ENCODE peak calls at places on chromosomes 12 and 14, in nine cellular contexts. G is kidney tubule cell, X is A549, F is OCI-LY7, S is amygdala, N is tibial nerve, U is Caco-2, E is T-helper 2 cell, H is neural crest cell. I is an unnamed sample.

GRCh38 chr12:116595186-116595585 is 36.0 kb downstream of the MAP1LC3B2 start:
- DNase-seq in G (no peak), E (no peak), S (no peak), X (no peak), H (no peak), U (no peak), F (no peak), N (peak; percentile 63), I (no peak)

GRCh38 chr14:33586806-33587205 is 364.1 kb downstream of the EGLN3 start:
- DNase-seq in G (no peak), S (no peak), U (no peak), H (no peak), F (no peak), X (no peak), N (no peak), E (no peak), I (no peak)

GRCh38 chr12:24768415-24768814 is 180.5 kb downstream of the BCAT1 start:
- DNase-seq in N (no peak), S (no peak), H (no peak), F (no peak), U (no peak), G (no peak), E (no peak), X (no peak), I (no peak)

GRCh38 chr14:68627868-68628604 is 164.8 kb downstream of the ZFP36L1 start:
- DNase-seq in G (peak; percentile 29), X (no peak), S (peak; percentile 65), F (no peak), H (peak; percentile 70), N (no peak), E (peak; percentile 46), U (peak; percentile 84), I (peak; percentile 57)

GRCh38 chr14:22819191-22819988 is 4.2 kb upstream of the SLC7A7 start:
- DNase-seq in U (peak; percentile 95), H (no peak), F (peak; percentile 73), N (peak; percentile 51), X (peak; percentile 35), E (no peak), S (no peak), G (peak; percentile 57), I (no peak)

GRCh38 chr12:107404981-107405380 is 280.6 kb upstream of the PWP1 start:
- DNase-seq in S (no peak), E (no peak), N (no peak), U (peak; percentile 43), G (peak; percentile 71), H (no peak), X (peak; percentile 82), F (peak; percentile 58), I (no peak)

GRCh38 chr12:27922591-27923139 is 49.9 kb downstream of the PTHLH start:
- DNase-seq in G (no peak), H (no peak), S (no peak), E (no peak), U (no peak), F (no peak), X (peak; percentile 35), N (no peak), I (no peak)

GRCh38 chr14:92905667-92906066 is 17.3 kb upstream of the CHGA start:
- DNase-seq in U (no peak), S (no peak), X (no peak), N (no peak), H (no peak), E (no peak), G (no peak), F (no peak), I (no peak)

GRCh38 chr14:70735043-70735442 is 74.3 kb downstream of the MAP3K9 start:
- DNase-seq in F (no peak), S (no peak), N (no peak), X (no peak), U (no peak), E (no peak), G (no peak), H (no peak), I (no peak)

GRCh38 chr14:33219957-33220356 is 281.3 kb downstream of the NPAS3 start:
- DNase-seq in F (no peak), E (no peak), X (peak; percentile 4), N (no peak), U (no peak), G (no peak), H (no peak), S (no peak), I (no peak)

GRCh38 chr12:45343269-45344051 is 127.6 kb downstream of the ANO6 start:
- DNase-seq in H (no peak), F (no peak), G (peak; percentile 68), X (no peak), E (no peak), N (no peak), U (peak; percentile 53), S (no peak), I (no peak)

GRCh38 chr14:53881161-53881846 is 75.3 kb downstream of the BMP4 start:
- DNase-seq in G (peak; percentile 27), S (no peak), N (no peak), E (no peak), X (peak; percentile 35), H (no peak), U (peak; percentile 38), F (no peak), I (no peak)

GRCh38 chr14:79260406-79260805 is 950.9 kb downstream of the DIO2 start:
- DNase-seq in E (no peak), X (no peak), N (no peak), G (no peak), F (no peak), S (no peak), H (no peak), U (no peak), I (no peak)

GRCh38 chr14:52735921-52736489 is 6.0 kb downstream of the STYX start:
- DNase-seq in H (no peak), N (no peak), S (no peak), U (no peak), G (no peak), E (no peak), X (no peak), F (no peak), I (no peak)

GRCh38 chr12:95857799-95858198 is 953 bp upstream of the SNRPF start:
- DNase-seq in X (no peak), S (no peak), N (no peak), G (no peak), U (no peak), H (no peak), F (no peak), E (no peak), I (no peak)

GRCh38 chr14:33848706-33849454 is 102.0 kb downstream of the EGLN3 start:
- DNase-seq in E (no peak), X (peak; percentile 73), H (peak; percentile 76), F (peak; percentile 7), U (peak; percentile 84), N (no peak), G (peak; percentile 90), S (peak; percentile 57), I (no peak)

GRCh38 chr14:102150083-102150482 is 10.4 kb downstream of the WDR20 start:
- DNase-seq in G (no peak), H (no peak), F (no peak), N (no peak), S (no peak), U (no peak), E (no peak), X (no peak), I (no peak)

GRCh38 chr14:32986791-32987545 is 48.3 kb downstream of the NPAS3 start:
- DNase-seq in F (no peak), G (peak; percentile 17), H (peak; percentile 53), E (no peak), X (no peak), N (no peak), U (no peak), S (peak; percentile 78), I (no peak)

GRCh38 chr12:111529424-111530368 is 69.4 kb downstream of the ATXN2 start:
- DNase-seq in N (no peak), H (peak; percentile 54), X (peak; percentile 74), S (peak; percentile 4), G (peak; percentile 65), U (peak; percentile 64), E (peak; percentile 42), F (peak; percentile 77), I (peak; percentile 37)

GRCh38 chr12:115158816-115159215 is 474.8 kb upstream of the TBX3 start:
- DNase-seq in E (no peak), X (no peak), U (peak; percentile 79), H (no peak), G (no peak), F (no peak), S (no peak), N (no peak), I (no peak)

GRCh38 chr14:90294872-90295271 is 36.9 kb downstream of the NRDE2 start:
- DNase-seq in U (no peak), S (no peak), G (no peak), F (no peak), H (no peak), N (no peak), E (no peak), X (no peak), I (no peak)

GRCh38 chr14:101241807-101242278 is 319.5 kb upstream of the DIO3 start:
- DNase-seq in X (no peak), F (no peak), N (no peak), E (no peak), H (no peak), S (no peak), U (peak; percentile 12), G (no peak), I (no peak)

GRCh38 chr12:2683283-2684025 is 111.3 kb upstream of the FKBP4 start:
- DNase-seq in G (no peak), E (no peak), F (no peak), S (no peak), H (no peak), X (no peak), N (no peak), U (peak; percentile 36), I (no peak)

GRCh38 chr14:60346706-60347105 is 97.7 kb downstream of the PPM1A start:
- DNase-seq in N (no peak), X (no peak), S (no peak), F (peak; percentile 72), U (no peak), G (peak; percentile 19), H (no peak), E (no peak), I (no peak)

GRCh38 chr12:79848321-79848720 is 86.6 kb downstream of the PPP1R12A start:
- DNase-seq in E (no peak), G (no peak), H (no peak), N (no peak), X (no peak), F (no peak), S (no peak), U (no peak), I (no peak)

GRCh38 chr14:78848234-78848820 is 678.2 kb downstream of the NRXN3 start:
- DNase-seq in X (peak; percentile 54), N (no peak), F (peak; percentile 54), E (no peak), U (peak; percentile 43), G (peak; percentile 70), H (peak; percentile 59), S (peak; percentile 3), I (no peak)

GRCh38 chr14:39491134-39491541 is 58.9 kb upstream of the FBXO33 start:
- DNase-seq in U (no peak), H (no peak), N (no peak), S (no peak), X (peak; percentile 35), G (peak; percentile 57), E (no peak), F (peak; percentile 51), I (no peak)

GRCh38 chr14:63650336-63650952 is 8.8 kb upstream of the WDR89 start:
- DNase-seq in N (no peak), E (peak; percentile 22), S (no peak), H (no peak), X (no peak), U (no peak), F (no peak), G (no peak), I (peak; percentile 20)

GRCh38 chr12:32134144-32134888 is 27.7 kb downstream of the BICD1 start:
- DNase-seq in U (no peak), G (peak; percentile 88), H (no peak), N (no peak), S (no peak), X (no peak), E (no peak), F (peak; percentile 77), I (no peak)

GRCh38 chr14:30610719-30611388 is 11.3 kb upstream of the SCFD1 start:
- DNase-seq in H (no peak), N (peak; percentile 55), S (peak; percentile 22), E (no peak), X (peak; percentile 60), F (peak; percentile 18), G (peak; percentile 57), U (no peak), I (no peak)

GRCh38 chr14:104361101-104361591 is 218.4 kb upstream of the C14orf180 start:
- DNase-seq in H (no peak), F (no peak), N (no peak), S (no peak), E (no peak), G (no peak), X (no peak), U (peak; percentile 14), I (no peak)

I was measured in CD8-positive, alpha-beta memory T cell.